ENCODE peak calls at places on chromosomes 6 and 20, in four cellular contexts. B is HepG2, F is HCT116, O is K562. D is an unnamed sample.

GRCh38 chr6:130912451-130912850 is 85.2 kb downstream of the SMLR1 start:
- DNase-seq in B (no peak), F (no peak), O (no peak), D (no peak)

GRCh38 chr20:13119583-13119982 is 101.5 kb upstream of the ISM1 start:
- DNase-seq in O (peak), B (peak), F (peak), D (peak)

GRCh38 chr6:158213925-158214674 is 46.0 kb downstream of the GTF2H5 start:
- DNase-seq in O (peak), F (peak), B (peak), D (peak)

GRCh38 chr6:156718647-156719394 is 58.4 kb upstream of the ARID1B start:
- DNase-seq in B (peak), F (peak), O (peak), D (peak)

GRCh38 chr6:41630946-41631345 is 7.3 kb upstream of the MDFI start:
- DNase-seq in B (no peak), O (no peak), F (no peak), D (no peak)

GRCh38 chr6:167893416-167893815 is 66.7 kb downstream of the AFDN start:
- DNase-seq in O (no peak), F (peak), B (peak), D (no peak)

GRCh38 chr6:30763618-30764489 is 19.5 kb upstream of the IER3 start:
- DNase-seq in O (peak), F (no peak), B (peak), D (no peak)

GRCh38 chr6:138594042-138594636 is 94.8 kb upstream of the NHSL1 start:
- DNase-seq in B (no peak), O (no peak), F (no peak), D (no peak)

GRCh38 chr20:47392015-47392720 is 35.7 kb upstream of the ZMYND8 start:
- DNase-seq in B (peak), O (peak), F (peak), D (no peak)

GRCh38 chr6:149179431-149179830 is 138.1 kb upstream of the TAB2 start:
- DNase-seq in B (no peak), F (no peak), O (no peak), D (no peak)

GRCh38 chr20:50323209-50323608 is 132.6 kb downstream of the CEBPB start:
- DNase-seq in O (no peak), F (no peak), B (no peak), D (no peak)

GRCh38 chr6:7823552-7823951 is 87.0 kb downstream of the TXNDC5 start:
- DNase-seq in O (no peak), F (no peak), B (no peak), D (no peak)

GRCh38 chr6:113039013-113039412 is 691.9 kb downstream of the RFPL4B start:
- DNase-seq in O (no peak), B (no peak), F (no peak), D (no peak)

GRCh38 chr6:80502871-80503270 is 396.4 kb downstream of the BCKDHB start:
- DNase-seq in B (no peak), F (no peak), O (no peak), D (no peak)

GRCh38 chr6:130935978-130936377 is 108.8 kb downstream of the SMLR1 start:
- DNase-seq in B (no peak), O (no peak), F (no peak), D (no peak)

GRCh38 chr20:20366551-20366895 is 1.4 kb upstream of the INSM1 start:
- DNase-seq in O (no peak), F (no peak), B (no peak), D (no peak)

GRCh38 chr6:125220712-125221111 is 67.1 kb downstream of the TPD52L1 start:
- DNase-seq in B (no peak), O (no peak), F (no peak), D (no peak)

GRCh38 chr6:1817033-1817761 is 207.5 kb downstream of the FOXC1 start:
- DNase-seq in F (no peak), O (no peak), B (no peak), D (no peak)

GRCh38 chr6:3797231-3798200 is 46.0 kb upstream of the PXDC1 start:
- DNase-seq in F (no peak), O (no peak), B (peak), D (peak)

GRCh38 chr6:111445786-111446395 is 37.1 kb downstream of the REV3L start:
- DNase-seq in O (no peak), B (no peak), F (no peak), D (no peak)

GRCh38 chr6:109188115-109188411 is 92.8 kb downstream of the CEP57L1 start:
- DNase-seq in O (no peak), B (no peak), F (no peak), D (no peak)

GRCh38 chr6:2510341-2510740 is 240.4 kb downstream of the MYLK4 start:
- DNase-seq in O (no peak), B (no peak), F (no peak), D (no peak)

GRCh38 chr20:38418509-38419204 is 16.5 kb downstream of the SNHG17 start:
- DNase-seq in B (no peak), F (no peak), O (no peak), D (no peak)

GRCh38 chr20:49361872-49362663 is 84.2 kb upstream of the ZNFX1 start:
- DNase-seq in F (no peak), O (no peak), B (no peak), D (no peak)

GRCh38 chr6:137001977-137002302 is 42.8 kb downstream of the IL20RA start:
- DNase-seq in F (no peak), O (no peak), B (no peak), D (no peak)

GRCh38 chr6:35417979-35418661 is 34.0 kb upstream of the FANCE start:
- DNase-seq in O (no peak), B (no peak), F (no peak), D (no peak)

GRCh38 chr6:55822815-55823214 is 52.6 kb downstream of the BMP5 start:
- DNase-seq in B (no peak), F (no peak), O (no peak), D (no peak)

GRCh38 chr20:45373353-45374100 is 4.6 kb downstream of the TP53TG5 start:
- DNase-seq in F (peak), O (peak), B (peak), D (peak)

GRCh38 chr6:82458705-82459104 is 95.1 kb downstream of the TPBG start:
- DNase-seq in O (no peak), B (no peak), F (no peak), D (no peak)

GRCh38 chr6:30002871-30003270 is 58.2 kb upstream of the POLR1H start:
- DNase-seq in F (no peak), O (no peak), B (no peak), D (no peak)

GRCh38 chr6:108589244-108589730 is 28.6 kb downstream of the FOXO3 start:
- DNase-seq in B (peak), F (peak), O (peak), D (peak)

GRCh38 chr6:44157152-44157521 is 1.5 kb upstream of the CAPN11 start:
- DNase-seq in O (no peak), B (peak), F (no peak), D (no peak)

GRCh38 chr20:52049001-52049731 is 142.4 kb downstream of the ZFP64 start:
- DNase-seq in O (no peak), B (no peak), F (no peak), D (no peak)
- TF ChIP-seq TCF7L2 in O (no peak), B (no peak), F (no peak), D (no peak)

DNA sequence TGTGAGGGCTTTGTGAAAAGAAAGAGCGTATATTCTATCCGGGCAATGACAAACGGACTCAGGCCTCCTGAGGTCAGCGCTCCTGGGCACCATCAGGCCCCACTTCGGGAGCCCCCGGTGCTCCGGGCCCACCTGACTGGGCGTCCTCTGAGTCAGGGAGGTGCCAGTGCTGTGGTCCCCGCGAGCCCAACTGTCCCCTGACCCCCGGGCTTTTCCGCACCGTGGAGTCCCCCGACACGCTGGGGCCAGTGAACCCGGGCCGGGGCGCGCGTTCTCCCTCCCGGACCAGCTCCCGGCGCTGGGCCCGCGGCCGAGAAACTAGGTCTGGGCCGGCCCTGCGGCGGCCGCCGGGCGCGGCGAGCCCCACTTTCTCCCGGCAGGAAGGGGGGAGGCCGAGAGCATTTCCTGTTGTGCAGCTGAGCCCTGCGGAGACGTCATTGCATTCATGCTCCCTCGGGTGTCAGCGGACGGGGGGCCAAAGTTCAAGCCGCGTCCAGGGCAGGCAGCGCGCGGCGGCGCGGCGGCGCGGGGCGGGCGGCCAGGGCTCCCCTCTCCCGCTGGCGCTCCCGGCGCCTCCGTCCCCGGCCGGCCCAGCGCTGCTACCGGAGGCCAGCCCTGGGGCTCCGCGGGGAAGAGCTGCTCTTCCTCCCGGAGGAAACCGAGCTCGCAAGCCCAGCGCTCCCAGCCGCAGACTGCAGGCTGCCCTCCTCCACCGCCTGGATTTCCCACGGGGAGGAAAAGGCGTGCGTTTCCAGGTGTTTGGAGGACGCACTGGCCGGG is 18.3 kb downstream of the HIVEP2 start:
- DNase-seq in F (no peak), B (peak), O (peak), D (no peak)
- TF ChIP-seq TCF7L2 in F (no peak), B (no peak), O (no peak), D (no peak)

GRCh38 chr6:72261554-72261953 is 360.3 kb upstream of the KCNQ5 start:
- DNase-seq in O (no peak), B (no peak), F (no peak), D (no peak)

GRCh38 chr6:72262254-72262653 is 359.6 kb upstream of the KCNQ5 start:
- DNase-seq in F (no peak), B (no peak), O (no peak), D (no peak)

DNA sequence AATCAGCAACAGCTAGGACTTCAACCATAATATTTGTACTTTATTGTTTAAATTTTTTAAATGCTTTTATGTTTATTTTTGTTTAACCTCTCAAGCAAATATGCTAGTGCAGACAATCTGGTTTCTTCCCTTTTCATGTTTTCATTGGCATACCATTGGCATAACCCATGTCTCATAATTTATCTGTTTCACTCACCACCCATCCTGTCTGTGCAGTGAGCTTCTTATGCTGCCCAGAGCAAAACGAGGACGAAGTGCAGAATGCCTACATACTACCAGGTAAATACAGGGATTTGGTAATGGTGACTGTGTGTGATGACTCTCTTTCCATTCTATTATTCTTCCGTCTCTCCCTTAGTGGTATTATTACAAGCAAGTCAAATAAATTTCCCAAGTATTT is 361.4 kb upstream of the KCNQ5 start:
- DNase-seq in O (no peak), B (no peak), F (no peak), D (no peak)
- TF ChIP-seq TCF7L2 in O (no peak), B (no peak), F (no peak), D (no peak)

DNA sequence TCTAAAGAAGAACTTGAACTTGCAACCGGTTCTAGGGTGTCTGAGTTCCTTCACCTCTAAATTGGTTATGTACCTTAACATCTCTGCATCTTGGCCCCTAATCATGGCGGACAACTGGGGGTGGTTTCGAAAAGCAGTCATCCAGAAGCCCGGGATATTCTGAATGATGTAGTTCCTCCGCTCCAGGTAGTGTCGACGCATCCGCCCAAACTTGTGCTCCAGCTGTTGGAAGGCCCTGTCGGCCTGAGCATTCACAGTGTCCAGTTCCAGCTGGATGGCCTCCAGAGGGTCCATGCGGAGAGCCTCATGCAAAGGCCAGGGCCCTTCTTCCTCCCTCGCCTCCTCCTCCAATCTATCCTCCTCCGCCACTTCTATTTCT is 888 bp downstream of the TSPYL1 start:
- DNase-seq in O (no peak), F (no peak), B (peak), D (no peak)
- TF ChIP-seq TCF7L2 in O (no peak), F (no peak), B (no peak), D (no peak)

GRCh38 chr20:35077341-35077740 is 15.3 kb downstream of the TRPC4AP start:
- DNase-seq in B (no peak), O (no peak), F (no peak), D (no peak)
- TF ChIP-seq TCF7L2 in B (no peak), O (no peak), F (no peak), D (no peak)

GRCh38 chr6:114344216-114344970 is 1.6 kb upstream of the HS3ST5 start:
- DNase-seq in F (no peak), B (no peak), O (no peak), D (no peak)

GRCh38 chr6:114344971-114345274 is 2.1 kb upstream of the HS3ST5 start:
- DNase-seq in O (no peak), F (no peak), B (no peak), D (no peak)

GRCh38 chr6:114342086-114342825 is 567 bp downstream of the HS3ST5 start:
- DNase-seq in O (no peak), B (no peak), F (no peak), D (no peak)

GRCh38 chr6:114343782-114344144 is 940 bp upstream of the HS3ST5 start:
- DNase-seq in F (no peak), O (no peak), B (no peak), D (no peak)

DNA sequence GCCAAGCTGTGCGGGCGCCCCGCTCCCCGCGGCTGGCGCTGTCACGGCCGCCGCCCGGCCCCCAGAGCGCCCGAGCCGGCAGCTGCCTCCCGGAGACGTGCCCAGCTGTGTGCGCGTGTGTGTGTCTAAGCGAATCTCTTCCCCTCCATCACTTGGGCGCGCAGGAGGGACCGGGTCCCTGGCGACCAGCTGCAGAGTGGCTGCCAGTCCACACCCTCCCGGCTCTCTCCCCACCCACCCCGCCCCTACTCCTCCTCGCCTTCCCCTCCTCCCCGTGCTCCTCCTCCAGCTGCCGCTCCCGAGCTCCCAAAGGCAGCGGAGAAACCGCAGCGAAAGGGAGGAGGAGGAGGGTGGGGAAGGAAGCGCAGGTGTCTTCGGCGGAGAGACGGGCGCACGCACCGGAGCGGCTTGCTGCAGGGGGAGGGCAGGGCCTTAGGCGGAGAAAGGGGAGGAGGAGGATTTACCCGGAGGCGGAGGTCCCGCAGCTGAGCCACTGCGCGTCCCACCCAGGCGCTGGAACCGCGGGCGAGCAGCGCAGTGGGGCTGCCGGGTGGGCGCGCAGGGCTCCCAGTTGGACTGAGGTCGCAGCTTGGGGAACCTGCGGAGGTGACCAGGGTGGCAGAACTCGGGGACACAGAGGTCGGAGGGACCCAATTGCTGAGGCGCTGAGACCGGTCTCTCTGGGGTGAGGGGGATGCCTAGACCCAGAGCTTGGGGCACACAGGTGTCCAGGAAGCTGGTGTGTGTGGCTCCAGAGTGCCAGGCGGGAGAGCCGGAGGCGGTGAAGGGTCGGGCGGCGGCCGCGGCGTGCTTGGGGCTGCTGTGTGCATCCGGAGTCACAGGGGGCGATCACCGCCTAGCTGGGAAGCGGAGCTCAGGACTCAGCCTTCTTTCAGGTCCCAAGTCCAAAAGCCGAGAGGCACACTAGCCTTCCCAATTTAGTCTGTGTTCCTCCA is at the start of gene HS3ST5:
- DNase-seq in B (peak), O (no peak), F (peak), D (no peak)
- TF ChIP-seq TCF7L2 in B (no peak), O (no peak), F (no peak), D (no peak)

DNA sequence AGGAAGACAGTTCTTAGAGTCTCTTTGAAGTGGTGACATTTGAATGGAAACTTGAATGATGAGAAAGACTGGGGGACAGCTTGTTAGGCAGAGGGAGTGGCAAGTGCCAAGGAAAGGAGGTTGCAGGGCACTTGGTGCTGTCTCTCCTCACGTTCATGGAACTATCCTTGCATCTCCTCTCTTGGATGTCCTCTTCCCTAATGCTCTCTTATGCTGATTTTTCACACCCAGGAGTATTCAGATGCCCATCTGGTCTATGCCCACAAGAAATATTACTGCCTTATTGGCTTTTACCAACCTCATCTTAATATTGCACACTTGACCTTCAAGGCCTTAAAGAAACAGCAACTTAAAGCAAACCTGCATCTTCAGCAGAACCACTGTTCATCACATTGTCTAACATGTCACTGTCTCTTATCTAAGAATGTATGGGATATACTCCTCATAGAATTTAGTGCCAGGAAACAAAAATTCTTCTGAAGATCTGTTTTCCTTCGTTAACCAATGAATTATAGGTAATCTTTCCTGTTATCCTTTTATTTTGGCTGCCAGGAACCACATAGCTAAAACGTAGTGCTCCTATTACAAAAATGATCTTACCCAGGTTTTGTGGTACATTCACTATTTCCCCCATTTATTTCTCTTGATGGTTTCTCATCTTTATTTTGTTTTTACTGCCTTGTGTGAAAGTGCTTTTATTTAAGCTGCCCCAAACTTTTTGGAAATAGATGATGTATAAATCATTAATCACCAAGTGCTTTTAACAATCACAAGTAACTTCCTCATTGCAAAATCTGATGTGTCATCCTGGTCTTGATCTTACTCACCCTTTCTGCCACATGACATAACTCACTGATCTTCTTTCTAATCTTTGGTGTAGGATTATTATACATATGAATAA is 12.8 kb downstream of the RGS17 start:
- DNase-seq in F (peak), B (no peak), O (no peak), D (no peak)
- TF ChIP-seq TCF7L2 in F (no peak), B (no peak), O (no peak), D (no peak)